ENCODE peak calls at places on chromosomes 6 and 20, in six cellular contexts. O, G, Z, M, H and F are unnamed samples.
A peak's percentile ranks its signal among the peaks of the same experiment; 100 is the strongest.

GRCh38 chr6:7910654-7911344 is at the start of gene TXNDC5:
- DNase-seq in O (peak; percentile 21), G (no peak), Z (peak; percentile 83), M (peak; percentile 68), H (peak; percentile 65), F (no peak)

GRCh38 chr6:21595951-21596378 is 2.4 kb downstream of the SOX4 start:
- DNase-seq in O (no peak), G (no peak), Z (no peak), M (no peak), H (no peak), F (no peak)

GRCh38 chr20:31684153-31685003 is 38.3 kb downstream of the BCL2L1 start:
- DNase-seq in O (no peak), G (peak; percentile 51), Z (no peak), M (peak; percentile 18), H (no peak), F (peak; percentile 69)

GRCh38 chr6:56914791-56915658 is 39.9 kb upstream of the BEND6 start:
- DNase-seq in O (no peak), G (no peak), Z (no peak), M (no peak), H (no peak), F (no peak)

GRCh38 chr6:31752739-31753319 is 9.6 kb upstream of the SAPCD1 start:
- DNase-seq in O (peak; percentile 85), G (no peak), Z (no peak), M (peak; percentile 90), H (peak; percentile 75), F (no peak)

GRCh38 chr20:62855120-62855519 is 6.5 kb downstream of the TCFL5 start:
- DNase-seq in O (no peak), G (no peak), Z (peak; percentile 14), M (no peak), H (no peak), F (no peak)

GRCh38 chr6:126210398-126211075 is 129.4 kb upstream of the CENPW start:
- DNase-seq in O (no peak), G (no peak), Z (no peak), M (peak; percentile 56), H (peak; percentile 44), F (no peak)

GRCh38 chr6:15755555-15755954 is 92.7 kb upstream of the DTNBP1 start:
- DNase-seq in O (no peak), G (no peak), Z (no peak), M (no peak), H (peak; percentile 18), F (peak; percentile 66)

GRCh38 chr20:22924036-22924737 is 110.9 kb upstream of the SSTR4 start:
- DNase-seq in O (no peak), G (no peak), Z (no peak), M (no peak), H (no peak), F (no peak)

GRCh38 chr6:143621159-143621873 is 56.4 kb upstream of the PHACTR2 start:
- DNase-seq in O (no peak), G (no peak), Z (no peak), M (no peak), H (no peak), F (no peak)

GRCh38 chr6:7107578-7108195 is at the start of gene RREB1:
- DNase-seq in O (peak; percentile 55), G (no peak), Z (peak; percentile 85), M (peak; percentile 65), H (peak; percentile 57), F (no peak)

GRCh38 chr6:108635505-108636226 is 74.9 kb downstream of the FOXO3 start:
- DNase-seq in O (no peak), G (no peak), Z (no peak), M (peak; percentile 18), H (no peak), F (no peak)

GRCh38 chr20:11813106-11813890 is 104.4 kb upstream of the BTBD3 start:
- DNase-seq in O (no peak), G (no peak), Z (no peak), M (no peak), H (no peak), F (no peak)

GRCh38 chr20:37714973-37715657 is 21.3 kb downstream of the CTNNBL1 start:
- DNase-seq in O (no peak), G (no peak), Z (no peak), M (peak; percentile 67), H (peak; percentile 57), F (no peak)

GRCh38 chr20:8722277-8722928 is 346.5 kb upstream of the PLCB4 start:
- DNase-seq in O (peak; percentile 64), G (peak; percentile 23), Z (no peak), M (peak; percentile 66), H (peak; percentile 85), F (peak; percentile 27)

GRCh38 chr20:31719644-31720485 is 2.8 kb downstream of the BCL2L1 start:
- DNase-seq in O (no peak), G (peak; percentile 88), Z (no peak), M (peak; percentile 69), H (peak; percentile 53), F (peak; percentile 80)

GRCh38 chr6:37130704-37131103 is 39.2 kb upstream of the PIM1 start:
- DNase-seq in O (peak; percentile 41), G (no peak), Z (peak; percentile 88), M (peak; percentile 54), H (no peak), F (no peak)

GRCh38 chr6:40308533-40309306 is 278.4 kb downstream of the LRFN2 start:
- DNase-seq in O (peak; percentile 43), G (no peak), Z (no peak), M (peak; percentile 4), H (peak; percentile 54), F (no peak)

GRCh38 chr20:11271319-11271718 is 597.5 kb upstream of the JAG1 start:
- DNase-seq in O (no peak), G (no peak), Z (no peak), M (no peak), H (no peak), F (no peak)

GRCh38 chr6:40928738-40929137 is 110.3 kb downstream of the UNC5CL start:
- DNase-seq in O (no peak), G (no peak), Z (no peak), M (no peak), H (no peak), F (no peak)

GRCh38 chr20:50690979-50691584 is at the start of gene RIPOR3:
- DNase-seq in O (no peak), G (no peak), Z (peak; percentile 78), M (peak; percentile 39), H (peak; percentile 76), F (no peak)

GRCh38 chr20:53803492-53804155 is 210.0 kb upstream of the ZNF217 start:
- DNase-seq in O (no peak), G (no peak), Z (no peak), M (no peak), H (no peak), F (no peak)

GRCh38 chr6:154234019-154234772 is 122.4 kb downstream of the IPCEF1 start:
- DNase-seq in O (no peak), G (no peak), Z (no peak), M (no peak), H (no peak), F (no peak)

GRCh38 chr6:61787998-61788397 is 498.0 kb downstream of the KHDRBS2 start:
- DNase-seq in O (no peak), G (no peak), Z (no peak), M (no peak), H (no peak), F (no peak)

GRCh38 chr6:117309069-117309468 is 43.7 kb downstream of the VGLL2 start:
- DNase-seq in O (no peak), G (no peak), Z (no peak), M (no peak), H (no peak), F (no peak)

GRCh38 chr6:152648090-152648489 is 10.9 kb upstream of the SYNE1 start:
- DNase-seq in O (no peak), G (no peak), Z (no peak), M (no peak), H (peak; percentile 30), F (no peak)

GRCh38 chr6:138103876-138104275 is 3.3 kb downstream of the PERP start:
- DNase-seq in O (no peak), G (no peak), Z (no peak), M (no peak), H (no peak), F (no peak)

GRCh38 chr6:46015119-46015968 is at the start of gene CLIC5:
- DNase-seq in O (no peak), G (no peak), Z (no peak), M (no peak), H (no peak), F (no peak)

GRCh38 chr6:46014511-46015118 is 1.0 kb downstream of the CLIC5 start:
- DNase-seq in O (no peak), G (no peak), Z (no peak), M (no peak), H (no peak), F (no peak)

GRCh38 chr6:46016063-46016608 is 476 bp upstream of the CLIC5 start:
- DNase-seq in O (no peak), G (no peak), Z (no peak), M (no peak), H (no peak), F (no peak)

GRCh38 chr6:46013639-46014038 is 2.0 kb downstream of the CLIC5 start:
- DNase-seq in O (no peak), G (no peak), Z (no peak), M (no peak), H (no peak), F (no peak)

DNA sequence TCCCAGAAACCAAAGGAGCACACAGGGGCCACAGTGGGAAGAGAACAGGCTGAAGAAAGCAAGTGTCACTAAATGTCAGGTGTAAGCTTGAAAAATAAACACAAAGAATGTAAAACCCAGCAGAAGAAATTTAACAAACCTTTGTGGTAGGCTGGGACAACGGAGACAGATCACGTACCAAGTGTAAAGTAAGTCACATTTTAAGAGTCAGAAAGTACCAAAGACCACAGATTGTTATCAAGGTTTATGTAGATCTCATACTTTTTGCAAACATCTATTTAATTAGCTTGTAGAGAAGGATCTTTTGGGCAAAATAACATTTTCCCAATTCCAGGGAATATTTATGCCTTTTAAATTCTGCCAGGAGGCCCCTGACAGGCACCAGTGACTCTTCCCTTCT is 1.6 kb downstream of the CLIC5 start:
- DNase-seq in O (no peak), G (no peak), Z (no peak), M (no peak), H (no peak), F (no peak)
- H3K4me3 ChIP-seq in O (no peak overlapping the region), G (peak overlapping the region; percentile 56), Z (peak overlapping the region; percentile 55), M (no peak overlapping the region), H (no peak overlapping the region), F (peak overlapping the region; percentile 57)

GRCh38 chr6:134918418-134918961 is 31.4 kb downstream of the ALDH8A1 start:
- DNase-seq in O (no peak), G (no peak), Z (no peak), M (no peak), H (no peak), F (no peak)
- TF ChIP-seq CTCF in O (peak; percentile 18), G (no peak), Z (no peak), M (no peak), H (no peak), F (no peak)

DNA sequence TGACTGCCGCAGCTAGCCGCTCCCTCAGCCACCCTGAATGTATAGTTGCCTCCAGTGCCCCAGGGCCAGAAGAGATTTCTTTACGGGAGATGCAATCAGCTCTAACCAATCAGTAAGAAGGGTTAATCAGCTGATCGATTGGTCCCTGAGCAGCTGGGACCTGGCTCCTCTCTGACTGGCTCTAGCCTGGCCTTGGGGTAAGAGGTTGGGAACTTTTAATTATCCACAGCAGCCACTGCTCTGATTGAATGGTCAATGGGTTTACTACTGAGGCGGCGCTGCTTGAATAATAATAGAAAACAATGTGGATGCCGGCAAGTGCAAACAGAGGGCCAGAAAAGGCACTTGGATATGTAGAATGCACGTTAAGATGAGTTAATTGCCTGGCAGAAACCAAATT is 99.8 kb downstream of the TFAP2A start:
- DNase-seq in O (no peak), G (no peak), Z (no peak), M (no peak), H (no peak), F (no peak)
- H3K4me3 ChIP-seq in O (no peak overlapping the region), G (no peak overlapping the region), Z (no peak overlapping the region), M (no peak overlapping the region), H (no peak overlapping the region), F (no peak overlapping the region)

GRCh38 chr6:17281100-17281496 is at the start of gene RBM24:
- DNase-seq in O (peak; percentile 64), G (no peak), Z (peak; percentile 88), M (peak; percentile 80), H (peak; percentile 73), F (no peak)
- TF ChIP-seq CTCF in O (peak; percentile 63), G (peak; percentile 36), Z (peak; percentile 26), M (peak; percentile 38), H (peak; percentile 58), F (peak; percentile 49)